ENCODE peak calls at places on chromosomes 11 and 22, in eight cellular contexts. One of them, this sample, is unnamed.

GRCh38 chr22:44892243-44892642 is 117.6 kb downstream of the PHF21B start:
- DNase-seq in pancreas: no peak
- DNase-seq in endothelial cell: no peak
- DNase-seq in AG09319: no peak
- DNase-seq in HFF-Myc: no peak
- DNase-seq in type B pancreatic cell: no peak
- DNase-seq in spleen: peak; percentile 53
- DNase-seq in dorsolateral prefrontal cortex: no peak
- DNase-seq in this sample: no peak

GRCh38 chr22:50114221-50114981 is 24.6 kb downstream of the MOV10L1 start:
- DNase-seq in pancreas: no peak
- DNase-seq in endothelial cell: no peak
- DNase-seq in AG09319: peak; percentile 54
- DNase-seq in HFF-Myc: peak; percentile 60
- DNase-seq in type B pancreatic cell: no peak
- DNase-seq in spleen: no peak
- DNase-seq in dorsolateral prefrontal cortex: no peak
- DNase-seq in this sample: no peak

GRCh38 chr11:17735823-17736772 is 1.5 kb downstream of the KCNC1 start:
- DNase-seq in pancreas: no peak
- DNase-seq in endothelial cell: no peak
- DNase-seq in AG09319: no peak
- DNase-seq in HFF-Myc: no peak
- DNase-seq in type B pancreatic cell: no peak
- DNase-seq in spleen: peak; percentile 66
- DNase-seq in dorsolateral prefrontal cortex: no peak
- DNase-seq in this sample: no peak

GRCh38 chr11:47856186-47856585 is 8.0 kb upstream of the NUP160 start:
- DNase-seq in pancreas: no peak
- DNase-seq in endothelial cell: no peak
- DNase-seq in AG09319: no peak
- DNase-seq in HFF-Myc: no peak
- DNase-seq in type B pancreatic cell: no peak
- DNase-seq in spleen: no peak
- DNase-seq in dorsolateral prefrontal cortex: no peak
- DNase-seq in this sample: no peak

GRCh38 chr11:58024601-58025091 is 965 bp downstream of the OR9Q1 start:
- DNase-seq in pancreas: peak; percentile 58
- DNase-seq in endothelial cell: no peak
- DNase-seq in AG09319: no peak
- DNase-seq in HFF-Myc: no peak
- DNase-seq in type B pancreatic cell: no peak
- DNase-seq in spleen: no peak
- DNase-seq in dorsolateral prefrontal cortex: no peak
- DNase-seq in this sample: no peak

GRCh38 chr11:1059759-1060158 is 14.9 kb upstream of the MUC2 start:
- DNase-seq in pancreas: no peak
- DNase-seq in endothelial cell: no peak
- DNase-seq in AG09319: no peak
- DNase-seq in HFF-Myc: no peak
- DNase-seq in type B pancreatic cell: no peak
- DNase-seq in spleen: no peak
- DNase-seq in dorsolateral prefrontal cortex: no peak
- DNase-seq in this sample: no peak

GRCh38 chr11:69155302-69156198 is at the start of gene SMIM38:
- DNase-seq in pancreas: no peak
- DNase-seq in endothelial cell: no peak
- DNase-seq in AG09319: no peak
- DNase-seq in HFF-Myc: no peak
- DNase-seq in type B pancreatic cell: no peak
- DNase-seq in spleen: peak; percentile 70
- DNase-seq in dorsolateral prefrontal cortex: no peak
- DNase-seq in this sample: no peak

GRCh38 chr11:43486141-43486540 is 127.4 kb downstream of the TTC17 start:
- DNase-seq in pancreas: no peak
- DNase-seq in endothelial cell: no peak
- DNase-seq in AG09319: no peak
- DNase-seq in HFF-Myc: no peak
- DNase-seq in type B pancreatic cell: no peak
- DNase-seq in spleen: no peak
- DNase-seq in dorsolateral prefrontal cortex: no peak
- DNase-seq in this sample: no peak

GRCh38 chr11:48207881-48208280 is 8.7 kb upstream of the OR4B1 start:
- DNase-seq in pancreas: no peak
- DNase-seq in endothelial cell: no peak
- DNase-seq in AG09319: no peak
- DNase-seq in HFF-Myc: no peak
- DNase-seq in type B pancreatic cell: no peak
- DNase-seq in spleen: no peak
- DNase-seq in dorsolateral prefrontal cortex: no peak
- DNase-seq in this sample: no peak

GRCh38 chr22:38221407-38221806 is 19.6 kb downstream of the MAFF start:
- DNase-seq in pancreas: no peak
- DNase-seq in endothelial cell: no peak
- DNase-seq in AG09319: no peak
- DNase-seq in HFF-Myc: no peak
- DNase-seq in type B pancreatic cell: no peak
- DNase-seq in spleen: no peak
- DNase-seq in dorsolateral prefrontal cortex: no peak
- DNase-seq in this sample: no peak

GRCh38 chr11:126949066-126949945 is 51.3 kb downstream of the KIRREL3 start:
- DNase-seq in pancreas: no peak
- DNase-seq in endothelial cell: no peak
- DNase-seq in AG09319: no peak
- DNase-seq in HFF-Myc: no peak
- DNase-seq in type B pancreatic cell: no peak
- DNase-seq in spleen: no peak
- DNase-seq in dorsolateral prefrontal cortex: peak; percentile 76
- DNase-seq in this sample: no peak

GRCh38 chr22:30324008-30324730 is 2.6 kb downstream of the TBC1D10A start:
- DNase-seq in pancreas: no peak
- DNase-seq in endothelial cell: no peak
- DNase-seq in AG09319: no peak
- DNase-seq in HFF-Myc: no peak
- DNase-seq in type B pancreatic cell: no peak
- DNase-seq in spleen: no peak
- DNase-seq in dorsolateral prefrontal cortex: no peak
- DNase-seq in this sample: no peak

GRCh38 chr11:71096751-71097388 is 155.5 kb downstream of the SHANK2 start:
- DNase-seq in pancreas: no peak
- DNase-seq in endothelial cell: no peak
- DNase-seq in AG09319: no peak
- DNase-seq in HFF-Myc: no peak
- DNase-seq in type B pancreatic cell: no peak
- DNase-seq in spleen: no peak
- DNase-seq in dorsolateral prefrontal cortex: no peak
- DNase-seq in this sample: no peak

GRCh38 chr11:58905141-58905715 is 34.1 kb upstream of the GLYATL1 start:
- DNase-seq in pancreas: no peak
- DNase-seq in endothelial cell: peak; percentile 53
- DNase-seq in AG09319: no peak
- DNase-seq in HFF-Myc: no peak
- DNase-seq in type B pancreatic cell: peak; percentile 74
- DNase-seq in spleen: no peak
- DNase-seq in dorsolateral prefrontal cortex: peak; percentile 51
- DNase-seq in this sample: peak; percentile 22

DNA sequence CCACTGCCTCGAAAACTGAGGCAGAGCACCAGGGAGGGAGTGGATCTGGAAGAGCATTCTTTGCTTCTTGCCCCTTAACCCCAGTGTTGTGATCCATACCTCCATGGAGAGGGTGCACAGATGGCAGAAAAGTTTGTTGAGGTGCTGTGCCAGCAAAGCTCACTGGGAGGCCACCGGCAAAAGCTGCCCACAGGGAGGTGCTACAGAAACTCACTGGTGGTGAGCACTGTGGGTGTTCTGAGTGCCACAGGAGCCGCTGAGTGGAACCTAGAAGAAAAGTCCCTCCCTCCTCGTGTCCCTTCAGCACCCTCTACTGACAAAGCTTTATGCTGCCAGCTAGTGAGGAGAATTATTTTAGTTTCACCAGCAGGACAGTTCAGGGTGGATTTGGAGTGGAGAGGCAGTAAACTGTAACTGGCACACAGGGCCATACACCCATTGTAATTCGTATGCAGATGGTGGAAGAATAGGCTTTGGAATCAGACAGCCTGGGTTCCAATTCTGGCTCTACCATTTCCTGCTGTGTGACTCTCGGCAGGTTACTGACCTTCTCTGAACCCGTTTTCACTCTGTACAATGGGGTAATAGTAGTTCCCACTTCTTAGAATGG is 84.6 kb downstream of the SWAP70 start:
- DNase-seq in pancreas: no peak
- DNase-seq in endothelial cell: peak; percentile 43
- DNase-seq in AG09319: peak; percentile 34
- DNase-seq in HFF-Myc: peak; percentile 52
- DNase-seq in type B pancreatic cell: no peak
- DNase-seq in spleen: no peak
- DNase-seq in dorsolateral prefrontal cortex: peak; percentile 50
- DNase-seq in this sample: peak; percentile 44
- TF ChIP-seq CTCF in pancreas: peak; percentile 22
- TF ChIP-seq CTCF in endothelial cell: peak; percentile 31
- TF ChIP-seq CTCF in AG09319: peak; percentile 57
- TF ChIP-seq CTCF in HFF-Myc: peak; percentile 60
- TF ChIP-seq CTCF in type B pancreatic cell: peak; percentile 72
- TF ChIP-seq CTCF in spleen: peak; percentile 70
- TF ChIP-seq CTCF in dorsolateral prefrontal cortex: peak; percentile 76
- TF ChIP-seq CTCF in this sample: peak; percentile 78

GRCh38 chr11:8767466-8768142 is 85.0 kb downstream of the RPL27A start:
- DNase-seq in pancreas: no peak
- DNase-seq in endothelial cell: no peak
- DNase-seq in AG09319: no peak
- DNase-seq in HFF-Myc: no peak
- DNase-seq in type B pancreatic cell: no peak
- DNase-seq in spleen: no peak
- DNase-seq in dorsolateral prefrontal cortex: no peak
- DNase-seq in this sample: no peak

GRCh38 chr11:8765294-8765693 is 82.7 kb downstream of the RPL27A start:
- DNase-seq in pancreas: no peak
- DNase-seq in endothelial cell: no peak
- DNase-seq in AG09319: no peak
- DNase-seq in HFF-Myc: no peak
- DNase-seq in type B pancreatic cell: no peak
- DNase-seq in spleen: no peak
- DNase-seq in dorsolateral prefrontal cortex: no peak
- DNase-seq in this sample: no peak

GRCh38 chr11:8768625-8769333 is 86.2 kb downstream of the RPL27A start:
- DNase-seq in pancreas: peak; percentile 57
- DNase-seq in endothelial cell: no peak
- DNase-seq in AG09319: peak; percentile 89
- DNase-seq in HFF-Myc: no peak
- DNase-seq in type B pancreatic cell: no peak
- DNase-seq in spleen: no peak
- DNase-seq in dorsolateral prefrontal cortex: no peak
- DNase-seq in this sample: no peak

GRCh38 chr11:8766993-8767374 is 84.4 kb downstream of the RPL27A start:
- DNase-seq in pancreas: no peak
- DNase-seq in endothelial cell: no peak
- DNase-seq in AG09319: no peak
- DNase-seq in HFF-Myc: no peak
- DNase-seq in type B pancreatic cell: no peak
- DNase-seq in spleen: no peak
- DNase-seq in dorsolateral prefrontal cortex: no peak
- DNase-seq in this sample: no peak

GRCh38 chr11:8766043-8766992 is 83.7 kb downstream of the RPL27A start:
- DNase-seq in pancreas: no peak
- DNase-seq in endothelial cell: no peak
- DNase-seq in AG09319: no peak
- DNase-seq in HFF-Myc: no peak
- DNase-seq in type B pancreatic cell: no peak
- DNase-seq in spleen: no peak
- DNase-seq in dorsolateral prefrontal cortex: no peak
- DNase-seq in this sample: no peak
- TF ChIP-seq CTCF in pancreas: no peak
- TF ChIP-seq CTCF in endothelial cell: no peak
- TF ChIP-seq CTCF in AG09319: no peak
- TF ChIP-seq CTCF in HFF-Myc: no peak
- TF ChIP-seq CTCF in type B pancreatic cell: peak; percentile 50
- TF ChIP-seq CTCF in spleen: no peak
- TF ChIP-seq CTCF in dorsolateral prefrontal cortex: no peak
- TF ChIP-seq CTCF in this sample: no peak

GRCh38 chr11:64804346-64805210 is 1.6 kb upstream of the MAP4K2 start:
- DNase-seq in pancreas: peak; percentile 56
- DNase-seq in endothelial cell: no peak
- DNase-seq in AG09319: no peak
- DNase-seq in HFF-Myc: no peak
- DNase-seq in type B pancreatic cell: no peak
- DNase-seq in spleen: peak; percentile 81
- DNase-seq in dorsolateral prefrontal cortex: no peak
- DNase-seq in this sample: no peak
- TF ChIP-seq CTCF in pancreas: no peak
- TF ChIP-seq CTCF in endothelial cell: no peak
- TF ChIP-seq CTCF in AG09319: no peak
- TF ChIP-seq CTCF in HFF-Myc: no peak
- TF ChIP-seq CTCF in type B pancreatic cell: no peak
- TF ChIP-seq CTCF in spleen: no peak
- TF ChIP-seq CTCF in dorsolateral prefrontal cortex: no peak
- TF ChIP-seq CTCF in this sample: no peak

GRCh38 chr11:62923634-62924411 is 2.7 kb upstream of the CHRM1 start:
- DNase-seq in pancreas: no peak
- DNase-seq in endothelial cell: no peak
- DNase-seq in AG09319: no peak
- DNase-seq in HFF-Myc: no peak
- DNase-seq in type B pancreatic cell: no peak
- DNase-seq in spleen: no peak
- DNase-seq in dorsolateral prefrontal cortex: peak; percentile 81
- DNase-seq in this sample: no peak

GRCh38 chr11:62921573-62922188 is 518 bp upstream of the CHRM1 start:
- DNase-seq in pancreas: peak; percentile 75
- DNase-seq in endothelial cell: no peak
- DNase-seq in AG09319: no peak
- DNase-seq in HFF-Myc: no peak
- DNase-seq in type B pancreatic cell: no peak
- DNase-seq in spleen: peak; percentile 59
- DNase-seq in dorsolateral prefrontal cortex: peak; percentile 67
- DNase-seq in this sample: no peak

GRCh38 chr11:62921201-62921572 is at the start of gene CHRM1:
- DNase-seq in pancreas: peak; percentile 70
- DNase-seq in endothelial cell: no peak
- DNase-seq in AG09319: no peak
- DNase-seq in HFF-Myc: no peak
- DNase-seq in type B pancreatic cell: no peak
- DNase-seq in spleen: peak; percentile 44
- DNase-seq in dorsolateral prefrontal cortex: peak; percentile 86
- DNase-seq in this sample: no peak

GRCh38 chr11:62922189-62922589 is 1.0 kb upstream of the CHRM1 start:
- DNase-seq in pancreas: no peak
- DNase-seq in endothelial cell: no peak
- DNase-seq in AG09319: no peak
- DNase-seq in HFF-Myc: no peak
- DNase-seq in type B pancreatic cell: no peak
- DNase-seq in spleen: peak; percentile 56
- DNase-seq in dorsolateral prefrontal cortex: no peak
- DNase-seq in this sample: no peak

GRCh38 chr11:62922653-62923371 is 1.6 kb upstream of the CHRM1 start:
- DNase-seq in pancreas: no peak
- DNase-seq in endothelial cell: peak; percentile 54
- DNase-seq in AG09319: no peak
- DNase-seq in HFF-Myc: no peak
- DNase-seq in type B pancreatic cell: no peak
- DNase-seq in spleen: no peak
- DNase-seq in dorsolateral prefrontal cortex: peak; percentile 85
- DNase-seq in this sample: no peak
- TF ChIP-seq CTCF in pancreas: no peak
- TF ChIP-seq CTCF in endothelial cell: peak; percentile 38
- TF ChIP-seq CTCF in AG09319: peak; percentile 37
- TF ChIP-seq CTCF in HFF-Myc: peak; percentile 35
- TF ChIP-seq CTCF in type B pancreatic cell: peak; percentile 69
- TF ChIP-seq CTCF in spleen: no peak
- TF ChIP-seq CTCF in dorsolateral prefrontal cortex: peak; percentile 46
- TF ChIP-seq CTCF in this sample: peak; percentile 1

This sample was measured in D721Med.